ENCODE peak calls at places on chromosomes 6 and 20, in ten cellular contexts. W, A, J, Q, C, Y, E, S, L and H are unnamed samples.

GRCh38 chr20:10217517-10218410 is 866 bp upstream of the SNAP25 start:
- DNase-seq in A (no peak), J (peak), E (peak), Y (peak), C (peak), S (peak), W (peak), L (peak), Q (no peak), H (no peak)

GRCh38 chr6:38518511-38519304 is 121.0 kb downstream of the BTBD9 start:
- DNase-seq in J (no peak), W (no peak), L (no peak), Q (no peak), C (no peak), E (no peak), S (no peak), A (no peak), Y (no peak), H (no peak)

GRCh38 chr6:132063738-132064137 is 112.6 kb upstream of the CCN2 start:
- DNase-seq in J (no peak), Q (no peak), C (no peak), A (no peak), S (peak), E (peak), L (no peak), Y (peak), W (peak), H (peak)

GRCh38 chr6:110575910-110576463 is 99.6 kb upstream of the SLC22A16 start:
- DNase-seq in Y (no peak), S (no peak), W (no peak), E (no peak), A (no peak), L (no peak), J (no peak), Q (no peak), C (no peak), H (no peak)

GRCh38 chr20:58649288-58650180 is 1.5 kb upstream of the STX16 start:
- DNase-seq in A (peak), W (no peak), L (no peak), C (peak), J (peak), Y (no peak), E (no peak), S (no peak), Q (peak), H (no peak)

GRCh38 chr6:82072771-82073170 is 174.8 kb downstream of the IBTK start:
- DNase-seq in J (no peak), E (no peak), S (peak), W (peak), A (no peak), C (no peak), L (no peak), Q (no peak), Y (peak), H (peak)

GRCh38 chr6:40917603-40918002 is 121.4 kb downstream of the UNC5CL start:
- DNase-seq in A (no peak), E (no peak), Y (no peak), L (no peak), W (no peak), Q (no peak), S (no peak), J (no peak), C (no peak), H (no peak)

GRCh38 chr6:162261598-162261997 is 466.0 kb downstream of the PRKN start:
- DNase-seq in C (no peak), Q (no peak), J (no peak), E (no peak), Y (no peak), L (no peak), W (no peak), S (no peak), A (no peak), H (no peak)

GRCh38 chr6:128443553-128443952 is 76.8 kb downstream of the PTPRK start:
- DNase-seq in E (no peak), W (peak), Q (no peak), A (no peak), L (no peak), S (no peak), Y (no peak), C (no peak), J (no peak), H (no peak)

GRCh38 chr20:32282461-32282860 is 5.0 kb downstream of the KIF3B start:
- DNase-seq in A (no peak), J (no peak), E (no peak), S (no peak), Q (no peak), W (no peak), L (no peak), C (no peak), Y (no peak), H (no peak)

GRCh38 chr6:113690255-113690956 is 166.7 kb upstream of the MARCKS start:
- DNase-seq in W (peak), E (peak), A (no peak), Q (no peak), C (peak), J (no peak), L (no peak), Y (peak), S (peak), H (peak)

GRCh38 chr20:2755451-2756055 is 44.9 kb downstream of the CPXM1 start:
- DNase-seq in S (no peak), E (no peak), A (peak), L (no peak), Y (no peak), Q (no peak), J (no peak), W (no peak), C (no peak), H (no peak)

GRCh38 chr6:40176117-40176516 is 241.9 kb upstream of the MOCS1 start:
- DNase-seq in Y (no peak), A (no peak), W (no peak), L (no peak), E (no peak), J (no peak), Q (no peak), C (no peak), S (no peak), H (no peak)

GRCh38 chr6:169792306-169793015 is 41.0 kb downstream of the ERMARD start:
- DNase-seq in Y (no peak), L (no peak), A (no peak), W (no peak), J (no peak), Q (no peak), E (no peak), S (no peak), C (no peak), H (no peak)

GRCh38 chr6:33623895-33624381 is 2.8 kb downstream of the ITPR3 start:
- DNase-seq in Q (no peak), W (no peak), A (no peak), Y (no peak), L (no peak), E (no peak), C (no peak), S (no peak), J (no peak), H (no peak)

GRCh38 chr6:114108119-114109002 is 137.4 kb upstream of the HDAC2 start:
- DNase-seq in J (peak), L (peak), Q (peak), E (peak), S (peak), A (no peak), Y (peak), W (peak), C (peak), H (peak)

GRCh38 chr20:4234128-4234527 is 218.8 kb upstream of the RNF24 start:
- DNase-seq in C (no peak), S (peak), J (no peak), L (no peak), Q (no peak), E (no peak), A (no peak), W (peak), Y (no peak), H (peak)

GRCh38 chr6:15551798-15552197 is 111.0 kb downstream of the DTNBP1 start:
- DNase-seq in A (peak), Y (no peak), Q (no peak), L (no peak), C (no peak), E (no peak), J (peak), W (no peak), S (no peak), H (no peak)

GRCh38 chr20:63361507-63362425 is 617 bp upstream of the CHRNA4 start:
- DNase-seq in J (no peak), S (no peak), C (no peak), Y (no peak), L (no peak), E (no peak), A (peak), Q (no peak), W (no peak), H (no peak)

GRCh38 chr6:5866547-5867051 is 140.1 kb downstream of the NRN1 start:
- DNase-seq in C (no peak), J (no peak), S (peak), E (no peak), L (no peak), W (peak), A (no peak), Q (no peak), Y (no peak), H (peak)

GRCh38 chr6:101666256-101666655 is 272.7 kb downstream of the GRIK2 start:
- DNase-seq in W (peak), A (no peak), Q (no peak), C (no peak), S (peak), L (no peak), J (no peak), E (no peak), Y (peak), H (peak)

GRCh38 chr20:25039697-25040437 is 18.1 kb downstream of the ACSS1 start:
- DNase-seq in E (no peak), Q (no peak), W (peak), C (no peak), J (no peak), L (no peak), A (peak), S (peak), Y (peak), H (no peak)

GRCh38 chr6:26027491-26028211 is 59.6 kb upstream of the HFE start:
- DNase-seq in Y (no peak), C (no peak), W (no peak), J (peak), L (no peak), Q (no peak), A (no peak), E (no peak), S (no peak), H (no peak)

GRCh38 chr6:26025047-26025893 is 62.0 kb upstream of the HFE start:
- DNase-seq in J (peak), Y (no peak), Q (no peak), S (peak), W (peak), E (no peak), L (no peak), C (no peak), A (no peak), H (peak)

GRCh38 chr6:26026833-26027490 is 60.3 kb upstream of the HFE start:
- DNase-seq in J (peak), A (peak), L (peak), C (peak), E (peak), S (peak), W (peak), Y (peak), Q (peak), H (peak)

GRCh38 chr6:26024651-26025046 is 62.0 kb downstream of the TRIM38 start:
- DNase-seq in Q (no peak), W (no peak), C (no peak), A (no peak), S (no peak), J (no peak), Y (no peak), L (no peak), E (no peak), H (no peak)

DNA sequence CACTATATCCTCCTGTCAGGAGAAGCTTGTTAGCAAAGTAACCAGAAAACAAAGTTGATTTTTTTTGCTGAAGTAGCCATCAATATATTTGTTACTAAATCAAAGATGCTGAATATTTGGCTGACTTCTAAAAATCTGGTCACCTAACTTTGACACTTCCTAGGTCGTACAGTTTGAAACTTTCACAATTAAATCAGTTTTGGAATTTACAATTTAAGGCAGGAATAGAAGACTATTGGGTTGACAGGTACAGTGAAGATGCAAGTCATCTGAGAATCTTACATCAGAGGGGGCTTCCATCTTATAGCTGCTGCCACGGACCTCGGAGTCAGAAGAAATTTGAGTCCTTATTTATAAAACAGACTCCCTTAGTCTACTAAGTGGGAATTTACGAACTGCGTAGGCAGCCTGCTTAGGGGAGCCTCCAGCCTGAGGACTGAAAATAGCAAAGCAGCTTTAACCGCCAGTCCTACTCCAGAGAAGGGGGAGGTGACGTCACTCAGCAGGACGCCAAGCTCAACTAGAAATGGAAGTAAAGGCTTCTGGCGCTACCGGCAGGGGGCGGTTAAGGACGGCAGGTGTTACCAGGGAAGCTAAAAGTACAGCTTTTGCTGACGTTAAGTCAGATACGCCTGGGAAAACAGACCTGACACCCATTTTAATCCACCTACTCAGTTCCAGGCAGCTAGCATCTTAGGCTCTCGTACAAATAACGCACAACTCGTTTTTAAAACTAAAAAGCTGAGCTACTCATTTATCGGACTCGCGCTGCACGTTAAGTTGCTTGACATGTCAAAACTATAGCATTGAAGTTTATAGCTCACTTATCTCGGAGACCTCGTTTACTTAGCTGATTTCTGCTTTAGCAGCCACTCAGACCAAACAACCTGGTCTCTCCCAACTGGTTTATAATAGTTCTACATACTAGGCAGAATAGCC is 61.1 kb upstream of the HFE start:
- DNase-seq in W (peak), A (peak), S (peak), Q (peak), C (peak), L (peak), J (peak), Y (peak), E (peak), H (peak)
- TF ChIP-seq CTCF in W (peak), A (peak), S (peak), Q (peak), C (peak), L (peak), J (peak), Y (peak), E (peak), H (peak)

GRCh38 chr6:166240889-166241288 is 67.3 kb downstream of the PRR18 start:
- DNase-seq in Y (no peak), J (no peak), E (no peak), Q (no peak), C (no peak), A (no peak), W (no peak), L (no peak), S (no peak), H (no peak)

GRCh38 chr6:166244353-166245045 is 63.7 kb downstream of the PRR18 start:
- DNase-seq in A (no peak), L (no peak), C (peak), Q (no peak), S (no peak), J (no peak), E (no peak), W (no peak), Y (no peak), H (no peak)

GRCh38 chr6:166245148-166245547 is 63.0 kb downstream of the PRR18 start:
- DNase-seq in Y (no peak), Q (no peak), C (no peak), S (no peak), L (no peak), A (no peak), W (no peak), E (no peak), J (no peak), H (no peak)

GRCh38 chr6:166242888-166243287 is 65.3 kb downstream of the PRR18 start:
- DNase-seq in L (no peak), Q (no peak), A (no peak), C (no peak), E (no peak), J (no peak), Y (no peak), S (no peak), W (no peak), H (no peak)

GRCh38 chr6:166241974-166242373 is 66.2 kb downstream of the PRR18 start:
- DNase-seq in J (no peak), L (no peak), C (no peak), S (no peak), W (no peak), Y (no peak), A (no peak), E (no peak), Q (no peak), H (no peak)
- TF ChIP-seq CTCF in J (no peak), L (no peak), C (no peak), S (no peak), W (no peak), Y (no peak), A (no peak), E (no peak), Q (no peak), H (no peak)

DNA sequence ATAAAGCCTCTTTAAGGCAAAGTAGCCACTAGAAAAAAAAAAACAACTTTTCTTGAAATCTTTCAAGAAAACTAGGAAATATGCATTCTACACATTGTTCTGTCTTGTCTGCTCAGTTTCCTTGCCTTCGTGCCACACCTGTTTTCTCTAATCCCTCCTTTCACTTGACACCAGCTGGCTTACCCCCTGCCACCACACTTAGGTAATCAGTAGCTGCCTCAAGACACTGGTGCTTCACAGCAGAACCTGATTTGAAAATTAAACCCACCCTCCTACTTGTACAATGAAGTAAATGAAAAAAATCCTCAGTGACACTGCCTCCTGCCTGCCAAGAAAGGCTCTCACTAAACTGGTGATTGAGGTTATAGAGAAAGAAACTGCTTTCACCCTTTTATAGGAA is 45.8 kb upstream of the SCML4 start:
- DNase-seq in W (no peak), J (no peak), L (no peak), A (no peak), C (no peak), S (no peak), E (no peak), Y (no peak), Q (no peak), H (no peak)
- TF ChIP-seq CTCF in W (no peak), J (no peak), L (no peak), A (no peak), C (no peak), S (no peak), E (no peak), Y (peak), Q (no peak), H (peak)

GRCh38 chr20:51800132-51800721 is 2.1 kb downstream of the SALL4 start:
- DNase-seq in Y (no peak), L (peak), A (peak), Q (peak), E (peak), S (peak), C (peak), J (peak), W (peak), H (no peak)
- TF ChIP-seq CTCF in Y (peak), L (peak), A (peak), Q (peak), E (peak), S (peak), C (peak), J (peak), W (peak), H (peak)

GRCh38 chr6:118930680-118931079 is 4.3 kb downstream of the MCM9 start:
- DNase-seq in C (no peak), Q (no peak), E (no peak), A (no peak), Y (no peak), L (no peak), S (no peak), W (no peak), J (no peak), H (no peak)
- TF ChIP-seq CTCF in C (no peak), Q (no peak), E (no peak), A (no peak), Y (peak), L (no peak), S (peak), W (no peak), J (no peak), H (peak)

GRCh38 chr20:22732751-22733150 is 148.4 kb upstream of the FOXA2 start:
- DNase-seq in C (no peak), E (no peak), S (no peak), J (no peak), W (no peak), Q (no peak), A (no peak), L (no peak), Y (no peak), H (no peak)
- TF ChIP-seq CTCF in C (no peak), E (no peak), S (no peak), J (no peak), W (no peak), Q (no peak), A (no peak), L (no peak), Y (no peak), H (no peak)